ENCODE peak calls at places on chromosomes 7 and 10, in five cellular contexts. K, L, G, X and O are unnamed samples.

GRCh38 chr10:113221756-113222168 is 271.7 kb downstream of the TCF7L2 start:
- DNase-seq in K (no peak), L (no peak), G (no peak), X (no peak), O (no peak)

GRCh38 chr10:114301177-114301576 is 62.1 kb downstream of the VWA2 start:
- DNase-seq in K (no peak), L (no peak), G (no peak), X (no peak), O (no peak)

GRCh38 chr7:141550694-141551079 is 523 bp upstream of the AGK start:
- DNase-seq in K (no peak), L (peak), G (peak), X (peak), O (peak)

GRCh38 chr7:99409192-99409572 is 413 bp downstream of the BUD31 start:
- DNase-seq in K (peak), L (no peak), G (no peak), X (no peak), O (no peak)

GRCh38 chr10:104557966-104558365 is 83.1 kb upstream of the SORCS3 start:
- DNase-seq in K (no peak), L (no peak), G (no peak), X (no peak), O (no peak)

GRCh38 chr7:23298141-23298851 is 843 bp upstream of the MALSU1 start:
- DNase-seq in K (no peak), L (no peak), G (no peak), X (no peak), O (no peak)

GRCh38 chr10:81838950-81839349 is 36.0 kb upstream of the NRG3 start:
- DNase-seq in K (no peak), L (no peak), G (no peak), X (no peak), O (no peak)

GRCh38 chr7:54960517-54960916 is 58.3 kb upstream of the EGFR start:
- DNase-seq in K (no peak), L (no peak), G (no peak), X (no peak), O (no peak)

GRCh38 chr10:122154733-122155366 is 116.2 kb upstream of the BTBD16 start:
- DNase-seq in K (no peak), L (no peak), G (no peak), X (no peak), O (no peak)